ENCODE peak calls at places on chromosomes 16 and 17, in five cellular contexts. D is activated T-helper 1 cell treated with Interleukin-2 at 50 U/mL for 16 hours, S is GM06990, W is head of caudate nucleus, Q is NCI-H748 treated with DMSO at 0.1 percent for 48 hours. H is an unnamed sample.

GRCh38 chr16:68028996-68029395 is 5.9 kb downstream of the DUS2 start:
- DNase-seq in Q (no peak), W (no peak), D (no peak), S (no peak), H (no peak)

GRCh38 chr16:78075800-78076199 is 23.7 kb upstream of the WWOX start:
- DNase-seq in D (no peak), Q (no peak), S (no peak), W (no peak), H (no peak)

GRCh38 chr16:30395155-30395991 is at the start of gene ZNF48:
- DNase-seq in S (peak; percentile 81), D (peak; percentile 47), Q (peak; percentile 69), W (peak; percentile 89), H (peak; percentile 78)

GRCh38 chr17:36544049-36544319 is 735 bp upstream of the GGNBP2 start:
- DNase-seq in S (no peak), W (no peak), Q (no peak), D (no peak), H (no peak)

GRCh38 chr17:42821176-42821575 is 2.9 kb downstream of the BECN1 start:
- DNase-seq in D (no peak), W (no peak), Q (no peak), S (no peak), H (no peak)

GRCh38 chr16:67441289-67441753 is 10.4 kb downstream of the HSD11B2 start:
- DNase-seq in D (no peak), W (peak; percentile 37), S (no peak), Q (no peak), H (peak; percentile 43)

GRCh38 chr17:55069983-55070529 is 101.5 kb downstream of the STXBP4 start:
- DNase-seq in Q (no peak), D (no peak), S (no peak), W (no peak), H (no peak)

GRCh38 chr17:28282596-28282995 is 36.4 kb upstream of the TMEM97 start:
- DNase-seq in S (no peak), W (no peak), D (no peak), Q (no peak), H (no peak)

GRCh38 chr17:75576661-75577060 is 10.9 kb upstream of the MYO15B start:
- DNase-seq in D (no peak), Q (no peak), W (no peak), S (no peak), H (no peak)

GRCh38 chr17:62017912-62018311 is 47.2 kb downstream of the MED13 start:
- DNase-seq in W (no peak), D (no peak), S (no peak), Q (no peak), H (no peak)

GRCh38 chr17:77332981-77333685 is 192.4 kb downstream of the SEC14L1 start:
- DNase-seq in D (no peak), S (no peak), Q (no peak), W (peak; percentile 10), H (no peak)

GRCh38 chr17:61488878-61489718 is 36.9 kb downstream of the TBX4 start:
- DNase-seq in D (no peak), W (no peak), Q (no peak), S (no peak), H (no peak)

GRCh38 chr17:76193616-76194015 is 46.7 kb downstream of the RNF157 start:
- DNase-seq in W (no peak), D (no peak), Q (peak; percentile 2), S (no peak), H (no peak)

GRCh38 chr17:12485361-12485911 is 180.3 kb upstream of the MYOCD start:
- DNase-seq in W (no peak), D (no peak), S (no peak), Q (no peak), H (no peak)

GRCh38 chr16:12426122-12426521 is 377.6 kb downstream of the CPPED1 start:
- DNase-seq in D (no peak), W (no peak), S (no peak), Q (no peak), H (peak; percentile 54)

GRCh38 chr17:6429266-6429665 is 5.7 kb downstream of the AIPL1 start:
- DNase-seq in D (no peak), S (no peak), Q (no peak), W (no peak), H (no peak)

GRCh38 chr17:74745548-74746177 is 2.8 kb upstream of the NHERF1 start:
- DNase-seq in Q (no peak), S (no peak), W (no peak), D (no peak), H (no peak)

GRCh38 chr17:51154176-51154575 is 817 bp downstream of the NME1 start:
- DNase-seq in S (no peak), W (no peak), Q (no peak), D (no peak), H (no peak)

GRCh38 chr16:49492090-49492801 is 118.6 kb downstream of the C16orf78 start:
- DNase-seq in S (no peak), Q (no peak), D (peak; percentile 13), W (peak; percentile 49), H (no peak)

GRCh38 chr17:57684711-57685498 is 60.2 kb downstream of the CCDC182 start:
- DNase-seq in Q (no peak), S (no peak), D (no peak), W (no peak), H (no peak)

GRCh38 chr17:29133146-29133713 is 47.0 kb downstream of the MYO18A start:
- DNase-seq in W (no peak), Q (no peak), S (no peak), D (no peak), H (no peak)

GRCh38 chr17:68511254-68511670 is 968 bp upstream of the PRKAR1A start:
- DNase-seq in W (no peak), D (no peak), Q (no peak), S (no peak), H (no peak)

GRCh38 chr17:67221062-67221998 is 23.7 kb downstream of the HELZ start:
- DNase-seq in S (no peak), W (no peak), Q (no peak), D (no peak), H (peak; percentile 50)

GRCh38 chr17:59786536-59787319 is 79.3 kb downstream of the VMP1 start:
- DNase-seq in D (peak; percentile 50), Q (no peak), S (peak; percentile 84), W (no peak), H (peak; percentile 25)

GRCh38 chr17:45406107-45406506 is 26.6 kb downstream of the ARHGAP27 start:
- DNase-seq in W (no peak), D (no peak), S (no peak), Q (no peak), H (no peak)

H was measured in NCI-H2081.